ENCODE peak calls at places on chromosomes 7 and 10, in ten cellular contexts. R is cardiac muscle cell, U is foreskin fibroblast, C is chondrocyte, H is uterus, T is AG04450, D is hepatocyte, W is fibroblast of lung, J is WTC11, K is MCF 10A. Z is an unnamed sample.

GRCh38 chr7:146902728-146903127 is 786.1 kb downstream of the CNTNAP2 start:
- DNase-seq in D (no peak), K (no peak), C (no peak), J (no peak), W (no peak), U (no peak), H (no peak), T (no peak), R (no peak), Z (no peak)

GRCh38 chr7:74464931-74465906 is 11.5 kb downstream of the GTF2IRD1 start:
- DNase-seq in R (no peak), T (no peak), U (no peak), D (no peak), H (no peak), C (no peak), K (no peak), W (no peak), J (no peak), Z (peak)

GRCh38 chr10:60964257-60965235 is 20.6 kb upstream of the RHOBTB1 start:
- DNase-seq in R (peak), K (peak), J (peak), H (peak), T (peak), C (no peak), D (peak), U (peak), W (peak), Z (peak)

GRCh38 chr10:11691319-11691755 is 50.8 kb upstream of the ECHDC3 start:
- DNase-seq in D (no peak), J (no peak), U (no peak), H (no peak), R (no peak), T (no peak), W (no peak), C (no peak), K (no peak), Z (no peak)

GRCh38 chr7:77667459-77668090 is 28.7 kb upstream of the RSBN1L start:
- DNase-seq in U (peak), K (no peak), T (no peak), W (peak), H (no peak), D (no peak), C (no peak), J (no peak), R (no peak), Z (no peak)

GRCh38 chr7:91266067-91266930 is 2.1 kb downstream of the FZD1 start:
- DNase-seq in U (peak), R (peak), C (peak), J (peak), K (no peak), H (peak), T (no peak), W (peak), D (peak), Z (peak)

GRCh38 chr7:74291535-74291934 is 2.3 kb downstream of the CLIP2 start:
- DNase-seq in R (no peak), H (no peak), T (no peak), D (no peak), J (no peak), U (no peak), W (no peak), K (no peak), C (no peak), Z (no peak)

GRCh38 chr7:140674899-140675701 is 2.4 kb downstream of the ADCK2 start:
- DNase-seq in K (peak), U (peak), R (peak), T (no peak), J (no peak), C (peak), D (peak), H (no peak), W (peak), Z (no peak)

GRCh38 chr7:42843209-42843800 is 68.6 kb downstream of the C7orf25 start:
- DNase-seq in R (peak), U (peak), J (peak), H (peak), C (no peak), K (no peak), D (peak), T (no peak), W (peak), Z (no peak)

GRCh38 chr7:24336461-24336860 is 52.5 kb downstream of the NPY start:
- DNase-seq in K (peak), R (peak), H (no peak), J (no peak), W (no peak), D (peak), C (no peak), U (no peak), T (no peak), Z (no peak)

GRCh38 chr7:133709036-133709880 is 417.9 kb upstream of the LRGUK start:
- DNase-seq in R (no peak), C (no peak), D (no peak), U (no peak), K (no peak), W (no peak), H (no peak), J (no peak), T (no peak), Z (no peak)

DNA sequence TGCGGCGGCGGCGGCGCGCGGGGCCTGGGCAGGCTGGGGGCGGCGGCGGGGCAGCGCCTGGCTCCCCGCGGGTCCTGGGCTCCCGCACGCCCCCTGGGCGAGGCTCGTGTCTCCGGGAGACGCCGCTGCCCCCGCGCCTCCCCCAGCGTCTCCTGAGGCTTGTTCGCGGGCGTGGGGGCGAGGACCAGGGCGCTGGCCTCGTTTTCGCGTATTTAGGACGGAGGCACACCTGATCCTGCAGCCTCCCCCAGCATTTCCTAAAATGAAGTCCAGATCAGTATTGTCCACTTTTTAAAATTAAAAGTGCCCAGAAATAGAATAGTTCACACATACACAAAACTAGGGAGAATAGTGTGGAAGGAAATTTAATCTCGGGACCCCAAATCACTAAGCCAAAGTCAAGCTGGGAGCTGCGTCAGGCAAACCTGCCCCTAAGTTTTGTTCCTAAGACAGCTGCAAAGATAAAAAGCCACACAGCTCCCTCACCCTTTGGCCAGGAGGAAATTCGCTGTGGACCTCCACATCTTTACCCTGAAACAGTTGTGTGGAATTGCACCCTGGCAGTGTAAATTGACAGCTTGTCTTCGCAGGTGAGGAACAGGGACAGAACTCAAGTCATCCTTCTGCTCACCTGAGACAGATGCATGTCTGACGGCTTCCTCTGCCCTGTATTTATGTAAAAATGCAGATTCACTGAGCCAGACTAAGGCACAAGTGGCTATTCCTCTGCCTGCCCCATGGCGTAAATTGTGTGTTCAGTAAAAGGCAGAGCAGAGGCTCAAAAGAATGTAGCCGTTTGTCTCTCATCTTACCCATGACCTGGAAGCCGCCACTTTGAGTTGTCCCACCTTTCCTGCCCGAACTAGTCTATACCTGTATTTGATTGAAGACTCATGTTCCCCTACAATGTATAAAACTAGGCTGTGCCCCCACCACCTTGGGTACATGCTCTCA is 740 bp downstream of the GALNT11 start:
- DNase-seq in H (no peak), R (no peak), D (no peak), W (peak), K (peak), C (no peak), J (no peak), T (no peak), U (no peak), Z (no peak)
- TF ChIP-seq CTCF in H (no peak), R (no peak), D (no peak), W (no peak), K (no peak), C (peak), J (no peak), T (no peak), U (no peak), Z (no peak)

DNA sequence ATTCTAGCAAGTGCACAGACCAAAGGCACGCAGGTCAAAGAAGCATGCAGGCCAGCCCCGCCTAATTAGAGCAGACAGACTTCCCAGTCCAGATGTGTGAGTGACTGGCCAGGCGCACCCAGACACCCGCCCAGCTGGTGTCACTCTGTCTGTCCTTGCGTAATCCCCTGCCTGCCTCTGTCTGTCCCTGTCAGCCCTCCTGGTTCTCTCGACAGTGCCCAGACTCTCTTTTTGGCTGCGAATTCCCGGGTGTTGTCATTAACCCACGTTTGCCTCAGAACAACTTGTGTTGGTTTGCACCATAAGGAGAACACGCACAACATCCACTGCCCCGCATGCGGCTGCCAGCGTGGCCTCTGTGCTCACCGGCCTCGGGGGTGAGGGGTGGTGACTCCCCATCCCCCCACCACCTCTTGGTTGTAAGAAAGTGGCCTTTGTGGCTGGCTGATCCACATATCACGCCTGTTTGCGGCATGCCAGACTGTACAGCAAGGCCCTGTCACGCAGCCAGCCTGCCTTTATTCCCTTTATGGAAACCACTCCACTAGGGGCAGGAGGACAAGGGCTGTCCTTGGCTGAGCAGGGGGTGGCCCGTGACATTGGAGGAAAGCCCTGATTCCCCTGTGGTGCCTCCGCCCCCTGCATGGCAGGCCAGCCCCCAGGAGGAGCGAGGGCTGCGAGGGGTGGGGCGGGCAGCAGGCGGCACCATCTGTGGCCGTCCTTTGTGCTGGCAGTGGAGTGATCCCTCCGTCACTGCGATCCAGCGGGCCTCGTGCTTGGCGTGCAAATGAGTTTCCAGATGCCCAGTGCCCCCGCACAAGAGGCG is 72.8 kb upstream of the PPIF start:
- DNase-seq in T (no peak), C (no peak), R (peak), J (no peak), H (peak), K (peak), W (peak), D (peak), U (peak), Z (no peak)
- TF ChIP-seq CTCF in T (no peak), C (no peak), R (no peak), J (no peak), H (no peak), K (no peak), W (no peak), D (no peak), U (no peak), Z (no peak)

GRCh38 chr10:102376901-102377300 is 18.6 kb upstream of the NFKB2 start:
- DNase-seq in K (no peak), D (no peak), J (no peak), U (no peak), T (no peak), H (no peak), R (no peak), C (peak), W (no peak), Z (no peak)

GRCh38 chr10:102371295-102371694 is 24.2 kb upstream of the NFKB2 start:
- DNase-seq in J (no peak), D (no peak), H (no peak), R (no peak), K (no peak), U (no peak), T (no peak), C (no peak), W (no peak), Z (no peak)

GRCh38 chr10:102375867-102376266 is 19.6 kb upstream of the NFKB2 start:
- DNase-seq in T (no peak), C (no peak), J (no peak), K (no peak), H (no peak), U (no peak), W (no peak), D (no peak), R (no peak), Z (no peak)

GRCh38 chr10:102379383-102379782 is 16.1 kb upstream of the NFKB2 start:
- DNase-seq in T (no peak), R (no peak), H (no peak), W (no peak), J (no peak), D (no peak), K (no peak), C (peak), U (no peak), Z (no peak)

GRCh38 chr10:102375250-102375649 is 20.3 kb upstream of the NFKB2 start:
- DNase-seq in C (peak), H (no peak), W (no peak), U (peak), K (no peak), R (no peak), T (no peak), D (no peak), J (peak), Z (no peak)
- TF ChIP-seq CTCF in C (no peak), H (no peak), W (peak), U (no peak), K (no peak), R (no peak), T (no peak), D (no peak), J (no peak), Z (no peak)

DNA sequence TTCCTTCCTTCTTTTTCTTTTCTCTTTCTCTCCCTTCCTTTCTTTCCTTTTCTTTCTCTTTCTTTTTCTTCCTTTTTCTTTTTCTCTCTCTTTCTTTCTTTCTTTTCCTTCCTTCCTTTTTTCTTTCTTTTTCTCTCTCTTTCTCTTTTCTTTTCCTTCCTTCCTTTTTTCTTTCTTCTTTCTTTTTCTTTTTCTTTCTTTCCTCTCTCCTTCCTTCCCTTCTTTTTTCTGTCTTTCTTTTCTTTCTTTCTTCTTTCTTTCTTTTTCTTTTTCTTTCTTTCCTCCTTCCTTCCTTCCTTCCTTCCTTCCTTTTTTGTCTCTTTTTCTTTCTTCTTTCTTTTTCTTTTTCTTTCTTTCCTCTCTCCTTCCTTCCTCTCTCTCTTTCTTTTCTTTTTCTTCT is 136.8 kb downstream of the PTN start:
- DNase-seq in K (no peak), C (no peak), U (no peak), J (no peak), R (no peak), D (no peak), T (no peak), H (no peak), W (no peak), Z (no peak)
- TF ChIP-seq CTCF in K (no peak), C (no peak), U (no peak), J (no peak), R (no peak), D (no peak), T (no peak), H (no peak), W (no peak), Z (no peak)

GRCh38 chr10:132840698-132841097 is 54.8 kb upstream of the NKX6-2 start:
- DNase-seq in J (no peak), D (no peak), U (no peak), H (no peak), T (no peak), K (no peak), W (no peak), C (no peak), R (no peak), Z (no peak)
- TF ChIP-seq CTCF in J (no peak), D (no peak), U (no peak), H (no peak), T (no peak), K (no peak), W (no peak), C (no peak), R (no peak), Z (no peak)

GRCh38 chr7:13359656-13360055 is 629.8 kb downstream of the ETV1 start:
- DNase-seq in R (no peak), W (no peak), T (no peak), C (no peak), D (no peak), K (no peak), U (no peak), H (no peak), J (peak), Z (no peak)
- TF ChIP-seq CTCF in R (no peak), W (no peak), T (no peak), C (no peak), D (no peak), K (no peak), U (no peak), H (no peak), J (no peak), Z (no peak)

Z was measured in breast epithelium.